ENCODE peak calls at places on chromosomes 13 and 19, in eight cellular contexts. One of them, this sample, is unnamed.

GRCh38 chr13:98103531-98103930 is 39.4 kb upstream of the FARP1 start:
- DNase-seq in GM04504: no peak
- DNase-seq in mucosa of gallbladder: no peak
- DNase-seq in HFFc6: peak; percentile 29
- DNase-seq in choroid plexus epithelial cell: no peak
- DNase-seq in mesendoderm: no peak
- DNase-seq in body of pancreas: no peak
- DNase-seq in NCI-H345: no peak
- DNase-seq in this sample: no peak

GRCh38 chr13:80214521-80214941 is 126.4 kb downstream of the SPRY2 start:
- DNase-seq in NCI-H345: no peak
- DNase-seq in HFFc6: no peak
- DNase-seq in GM04504: no peak
- DNase-seq in mesendoderm: peak; percentile 87
- DNase-seq in body of pancreas: no peak
- DNase-seq in choroid plexus epithelial cell: peak; percentile 77
- DNase-seq in mucosa of gallbladder: no peak
- DNase-seq in this sample: no peak

GRCh38 chr19:947707-948533 is 22.1 kb downstream of the ARID3A start:
- DNase-seq in GM04504: no peak
- DNase-seq in HFFc6: no peak
- DNase-seq in body of pancreas: no peak
- DNase-seq in mucosa of gallbladder: peak; percentile 64
- DNase-seq in choroid plexus epithelial cell: no peak
- DNase-seq in mesendoderm: no peak
- DNase-seq in NCI-H345: no peak
- DNase-seq in this sample: no peak

GRCh38 chr13:31755803-31756212 is 16.5 kb downstream of the RXFP2 start:
- DNase-seq in HFFc6: peak; percentile 91
- DNase-seq in mucosa of gallbladder: no peak
- DNase-seq in body of pancreas: no peak
- DNase-seq in choroid plexus epithelial cell: peak; percentile 20
- DNase-seq in GM04504: peak; percentile 78
- DNase-seq in NCI-H345: no peak
- DNase-seq in mesendoderm: no peak
- DNase-seq in this sample: no peak

GRCh38 chr13:39455534-39456175 is 147.3 kb downstream of the LHFPL6 start:
- DNase-seq in choroid plexus epithelial cell: peak; percentile 72
- DNase-seq in mesendoderm: peak; percentile 74
- DNase-seq in HFFc6: no peak
- DNase-seq in GM04504: no peak
- DNase-seq in body of pancreas: no peak
- DNase-seq in NCI-H345: no peak
- DNase-seq in mucosa of gallbladder: no peak
- DNase-seq in this sample: no peak

GRCh38 chr13:73900591-73900990 is 233.6 kb downstream of the KLF12 start:
- DNase-seq in body of pancreas: no peak
- DNase-seq in NCI-H345: no peak
- DNase-seq in mucosa of gallbladder: no peak
- DNase-seq in GM04504: no peak
- DNase-seq in mesendoderm: no peak
- DNase-seq in HFFc6: no peak
- DNase-seq in choroid plexus epithelial cell: no peak
- DNase-seq in this sample: no peak

GRCh38 chr19:29188289-29188688 is 24.7 kb downstream of the UQCRFS1 start:
- DNase-seq in body of pancreas: no peak
- DNase-seq in choroid plexus epithelial cell: no peak
- DNase-seq in GM04504: no peak
- DNase-seq in NCI-H345: no peak
- DNase-seq in mucosa of gallbladder: no peak
- DNase-seq in mesendoderm: no peak
- DNase-seq in HFFc6: no peak
- DNase-seq in this sample: no peak

GRCh38 chr19:49141352-49141751 is 13.8 kb downstream of the HRC start:
- DNase-seq in body of pancreas: no peak
- DNase-seq in GM04504: no peak
- DNase-seq in mucosa of gallbladder: no peak
- DNase-seq in HFFc6: no peak
- DNase-seq in choroid plexus epithelial cell: no peak
- DNase-seq in NCI-H345: no peak
- DNase-seq in mesendoderm: no peak
- DNase-seq in this sample: no peak

GRCh38 chr13:110149036-110149435 is 157.9 kb downstream of the COL4A1 start:
- DNase-seq in NCI-H345: no peak
- DNase-seq in choroid plexus epithelial cell: peak; percentile 68
- DNase-seq in body of pancreas: no peak
- DNase-seq in HFFc6: no peak
- DNase-seq in mucosa of gallbladder: no peak
- DNase-seq in GM04504: peak; percentile 35
- DNase-seq in mesendoderm: no peak
- DNase-seq in this sample: no peak

GRCh38 chr13:107867701-107868661 is 347.4 kb downstream of the LIG4 start:
- DNase-seq in body of pancreas: peak; percentile 22
- DNase-seq in mesendoderm: peak; percentile 76
- DNase-seq in NCI-H345: peak; percentile 83
- DNase-seq in mucosa of gallbladder: peak; percentile 36
- DNase-seq in HFFc6: no peak
- DNase-seq in choroid plexus epithelial cell: peak; percentile 71
- DNase-seq in GM04504: no peak
- DNase-seq in this sample: peak; percentile 12

GRCh38 chr19:17325881-17326594 is 8.6 kb downstream of the ANO8 start:
- DNase-seq in GM04504: no peak
- DNase-seq in HFFc6: no peak
- DNase-seq in body of pancreas: no peak
- DNase-seq in mesendoderm: no peak
- DNase-seq in choroid plexus epithelial cell: no peak
- DNase-seq in NCI-H345: no peak
- DNase-seq in mucosa of gallbladder: no peak
- DNase-seq in this sample: no peak

GRCh38 chr13:78137404-78138142 is 218.9 kb upstream of the EDNRB start:
- DNase-seq in choroid plexus epithelial cell: peak; percentile 81
- DNase-seq in GM04504: peak; percentile 36
- DNase-seq in mucosa of gallbladder: peak; percentile 13
- DNase-seq in mesendoderm: peak; percentile 92
- DNase-seq in body of pancreas: peak; percentile 15
- DNase-seq in NCI-H345: peak; percentile 80
- DNase-seq in HFFc6: peak; percentile 65
- DNase-seq in this sample: no peak

GRCh38 chr13:39876258-39876657 is 220.8 kb downstream of the COG6 start:
- DNase-seq in choroid plexus epithelial cell: peak; percentile 95
- DNase-seq in NCI-H345: no peak
- DNase-seq in body of pancreas: no peak
- DNase-seq in mucosa of gallbladder: no peak
- DNase-seq in HFFc6: peak; percentile 84
- DNase-seq in GM04504: peak; percentile 87
- DNase-seq in mesendoderm: peak; percentile 26
- DNase-seq in this sample: no peak

GRCh38 chr19:3551808-3552095 is 5.6 kb downstream of the MFSD12 start:
- DNase-seq in NCI-H345: no peak
- DNase-seq in choroid plexus epithelial cell: no peak
- DNase-seq in mesendoderm: no peak
- DNase-seq in HFFc6: no peak
- DNase-seq in body of pancreas: no peak
- DNase-seq in GM04504: no peak
- DNase-seq in mucosa of gallbladder: no peak
- DNase-seq in this sample: no peak

GRCh38 chr19:4911786-4912672 is 2.7 kb downstream of the UHRF1 start:
- DNase-seq in NCI-H345: peak; percentile 26
- DNase-seq in body of pancreas: peak; percentile 49
- DNase-seq in GM04504: peak; percentile 99
- DNase-seq in choroid plexus epithelial cell: peak; percentile 100
- DNase-seq in mesendoderm: peak; percentile 86
- DNase-seq in mucosa of gallbladder: peak; percentile 43
- DNase-seq in HFFc6: peak; percentile 100
- DNase-seq in this sample: peak; percentile 77

GRCh38 chr13:76965759-76966421 is 17.6 kb downstream of the ACOD1 start:
- DNase-seq in body of pancreas: no peak
- DNase-seq in NCI-H345: peak; percentile 6
- DNase-seq in GM04504: peak; percentile 62
- DNase-seq in mesendoderm: no peak
- DNase-seq in mucosa of gallbladder: peak; percentile 50
- DNase-seq in HFFc6: peak; percentile 88
- DNase-seq in choroid plexus epithelial cell: peak; percentile 93
- DNase-seq in this sample: no peak

GRCh38 chr19:7705387-7706187 is 3.7 kb upstream of the FCER2 start:
- DNase-seq in mucosa of gallbladder: peak; percentile 38
- DNase-seq in mesendoderm: no peak
- DNase-seq in NCI-H345: no peak
- DNase-seq in choroid plexus epithelial cell: no peak
- DNase-seq in body of pancreas: no peak
- DNase-seq in HFFc6: no peak
- DNase-seq in GM04504: no peak
- DNase-seq in this sample: peak; percentile 86

GRCh38 chr19:3024870-3025515 is 4.1 kb downstream of the TLE2 start:
- DNase-seq in mesendoderm: peak; percentile 83
- DNase-seq in mucosa of gallbladder: no peak
- DNase-seq in GM04504: no peak
- DNase-seq in body of pancreas: no peak
- DNase-seq in NCI-H345: no peak
- DNase-seq in HFFc6: no peak
- DNase-seq in choroid plexus epithelial cell: no peak
- DNase-seq in this sample: no peak

GRCh38 chr19:38437295-38437694 is 3.8 kb downstream of the RYR1 start:
- DNase-seq in HFFc6: no peak
- DNase-seq in body of pancreas: no peak
- DNase-seq in GM04504: no peak
- DNase-seq in choroid plexus epithelial cell: no peak
- DNase-seq in mesendoderm: no peak
- DNase-seq in NCI-H345: no peak
- DNase-seq in mucosa of gallbladder: no peak
- DNase-seq in this sample: no peak

GRCh38 chr19:1112254-1113208 is 8.7 kb downstream of the GPX4 start:
- DNase-seq in choroid plexus epithelial cell: no peak
- DNase-seq in mucosa of gallbladder: peak; percentile 90
- DNase-seq in mesendoderm: peak; percentile 54
- DNase-seq in GM04504: no peak
- DNase-seq in HFFc6: no peak
- DNase-seq in body of pancreas: peak; percentile 51
- DNase-seq in NCI-H345: no peak
- DNase-seq in this sample: no peak

GRCh38 chr13:81326913-81327312 is 986.0 kb upstream of the SPRY2 start:
- DNase-seq in mucosa of gallbladder: no peak
- DNase-seq in GM04504: no peak
- DNase-seq in NCI-H345: peak; percentile 93
- DNase-seq in choroid plexus epithelial cell: no peak
- DNase-seq in mesendoderm: no peak
- DNase-seq in HFFc6: no peak
- DNase-seq in body of pancreas: no peak
- DNase-seq in this sample: no peak

GRCh38 chr13:32650705-32651311 is 64.6 kb downstream of the PDS5B start:
- DNase-seq in HFFc6: peak; percentile 46
- DNase-seq in NCI-H345: peak; percentile 8
- DNase-seq in mucosa of gallbladder: peak; percentile 49
- DNase-seq in body of pancreas: peak; percentile 53
- DNase-seq in mesendoderm: peak; percentile 78
- DNase-seq in GM04504: peak; percentile 14
- DNase-seq in choroid plexus epithelial cell: peak; percentile 87
- DNase-seq in this sample: peak; percentile 59

GRCh38 chr19:789473-790052 is 7.7 kb upstream of the PTBP1 start:
- DNase-seq in HFFc6: no peak
- DNase-seq in choroid plexus epithelial cell: no peak
- DNase-seq in body of pancreas: no peak
- DNase-seq in mucosa of gallbladder: no peak
- DNase-seq in GM04504: no peak
- DNase-seq in NCI-H345: no peak
- DNase-seq in mesendoderm: peak; percentile 77
- DNase-seq in this sample: no peak

GRCh38 chr19:18251587-18252369 is 22.5 kb downstream of the IQCN start:
- DNase-seq in HFFc6: peak; percentile 48
- DNase-seq in mucosa of gallbladder: peak; percentile 74
- DNase-seq in body of pancreas: peak; percentile 83
- DNase-seq in NCI-H345: peak; percentile 65
- DNase-seq in GM04504: peak; percentile 33
- DNase-seq in choroid plexus epithelial cell: peak; percentile 73
- DNase-seq in mesendoderm: peak; percentile 81
- DNase-seq in this sample: peak; percentile 85

GRCh38 chr13:46778095-46778494 is 18.9 kb downstream of the ESD start:
- DNase-seq in NCI-H345: no peak
- DNase-seq in GM04504: no peak
- DNase-seq in HFFc6: no peak
- DNase-seq in body of pancreas: no peak
- DNase-seq in mesendoderm: no peak
- DNase-seq in mucosa of gallbladder: no peak
- DNase-seq in choroid plexus epithelial cell: no peak
- DNase-seq in this sample: no peak